ENCODE peak calls at places on chromosomes 6 and 20, in eight cellular contexts. U is heart right ventricle; D is MG63; G is hippocampal formation; K is endothelial cell; I is KG1; J is activated CD8-positive, alpha-beta memory T cell treated with anti-CD3 and anti-CD28 coated beads for 24 hours; M is GM03348. X is an unnamed sample.

GRCh38 chr6:116282698-116283097 is 3.0 kb upstream of the TSPYL1 start:
- DNase-seq in U (no peak), D (no peak), G (no peak), K (no peak), I (no peak), J (no peak), M (no peak), X (no peak)

GRCh38 chr6:34969662-34970265 is 80.7 kb downstream of the ANKS1A start:
- DNase-seq in U (no peak), D (no peak), G (no peak), K (no peak), I (no peak), J (no peak), M (no peak), X (no peak)

GRCh38 chr6:70709826-70710225 is 42.1 kb downstream of the SMAP1 start:
- DNase-seq in U (no peak), D (no peak), G (no peak), K (no peak), I (no peak), J (no peak), M (peak; percentile 34), X (no peak)

GRCh38 chr6:11848852-11849731 is 70.5 kb upstream of the ADTRP start:
- DNase-seq in U (no peak), D (peak; percentile 56), G (no peak), K (no peak), I (no peak), J (no peak), M (no peak), X (no peak)

GRCh38 chr20:25573288-25574251 is 11.8 kb downstream of the NINL start:
- DNase-seq in U (no peak), D (no peak), G (no peak), K (no peak), I (no peak), J (no peak), M (peak; percentile 37), X (no peak)

GRCh38 chr6:160069050-160069454 is 52.6 kb upstream of the SLC22A1 start:
- DNase-seq in U (no peak), D (no peak), G (no peak), K (no peak), I (no peak), J (no peak), M (no peak), X (no peak)

GRCh38 chr6:132708771-132709170 is 5.1 kb downstream of the VNN1 start:
- DNase-seq in U (no peak), D (no peak), G (no peak), K (no peak), I (no peak), J (no peak), M (no peak), X (no peak)

GRCh38 chr6:166360243-166361079 is 18.1 kb upstream of the SFT2D1 start:
- DNase-seq in U (no peak), D (no peak), G (no peak), K (no peak), I (no peak), J (no peak), M (peak; percentile 37), X (no peak)

GRCh38 chr6:134725590-134725989 is 224.3 kb downstream of the ALDH8A1 start:
- DNase-seq in U (no peak), D (no peak), G (no peak), K (no peak), I (no peak), J (no peak), M (no peak), X (no peak)

GRCh38 chr6:24910850-24911712 is 24.7 kb downstream of the RIPOR2 start:
- DNase-seq in U (peak; percentile 54), D (peak; percentile 55), G (peak; percentile 35), K (peak; percentile 36), I (no peak), J (peak; percentile 84), M (peak; percentile 73), X (peak; percentile 52)

GRCh38 chr6:137740967-137741761 is 125.9 kb upstream of the TNFAIP3 start:
- DNase-seq in U (no peak), D (no peak), G (no peak), K (no peak), I (no peak), J (no peak), M (no peak), X (no peak)

GRCh38 chr6:157804448-157805327 is 18.4 kb upstream of the SNX9 start:
- DNase-seq in U (no peak), D (peak; percentile 50), G (no peak), K (no peak), I (no peak), J (no peak), M (no peak), X (no peak)

GRCh38 chr6:163637524-163637923 is 223.0 kb downstream of the QKI start:
- DNase-seq in U (no peak), D (no peak), G (no peak), K (no peak), I (no peak), J (no peak), M (no peak), X (no peak)

GRCh38 chr20:40331699-40332098 is 357.3 kb downstream of the MAFB start:
- DNase-seq in U (no peak), D (peak; percentile 65), G (no peak), K (no peak), I (no peak), J (no peak), M (no peak), X (no peak)

GRCh38 chr20:57123139-57123903 is 143.1 kb downstream of the BMP7 start:
- DNase-seq in U (no peak), D (no peak), G (no peak), K (no peak), I (no peak), J (no peak), M (no peak), X (no peak)

GRCh38 chr6:87698618-87699017 is 3.4 kb downstream of the AKIRIN2 start:
- DNase-seq in U (no peak), D (no peak), G (peak; percentile 12), K (no peak), I (no peak), J (no peak), M (no peak), X (no peak)

GRCh38 chr6:157775376-157775775 is 47.7 kb upstream of the SNX9 start:
- DNase-seq in U (no peak), D (no peak), G (no peak), K (no peak), I (no peak), J (no peak), M (no peak), X (no peak)

GRCh38 chr20:5870462-5871021 is 79.8 kb downstream of the TRMT6 start:
- DNase-seq in U (no peak), D (no peak), G (no peak), K (no peak), I (no peak), J (no peak), M (no peak), X (no peak)

GRCh38 chr6:6920984-6921313 is 186.8 kb upstream of the RREB1 start:
- DNase-seq in U (no peak), D (no peak), G (no peak), K (no peak), I (no peak), J (no peak), M (no peak), X (peak; percentile 65)

GRCh38 chr20:24738981-24739633 is 210.0 kb upstream of the CST7 start:
- DNase-seq in U (no peak), D (no peak), G (no peak), K (no peak), I (no peak), J (peak; percentile 64), M (no peak), X (no peak)

GRCh38 chr20:51480507-51481270 is 61.8 kb downstream of the NFATC2 start:
- DNase-seq in U (no peak), D (no peak), G (no peak), K (no peak), I (no peak), J (peak; percentile 80), M (no peak), X (no peak)

GRCh38 chr6:145025488-145025887 is 709.8 kb downstream of the EPM2A start:
- DNase-seq in U (no peak), D (no peak), G (no peak), K (no peak), I (no peak), J (no peak), M (no peak), X (no peak)

GRCh38 chr6:150417899-150418824 is 49.4 kb downstream of the IYD start:
- DNase-seq in U (peak; percentile 63), D (peak; percentile 44), G (peak; percentile 88), K (peak; percentile 23), I (peak; percentile 67), J (no peak), M (peak; percentile 82), X (no peak)

GRCh38 chr6:106792536-106793236 is 163.3 kb downstream of the QRSL1 start:
- DNase-seq in U (no peak), D (no peak), G (no peak), K (no peak), I (no peak), J (no peak), M (no peak), X (no peak)

GRCh38 chr6:43541774-43542471 is 25.0 kb downstream of the POLR1C start:
- DNase-seq in U (no peak), D (no peak), G (no peak), K (no peak), I (no peak), J (no peak), M (no peak), X (no peak)

GRCh38 chr20:1033751-1034419 is 31.8 kb upstream of the RSPO4 start:
- DNase-seq in U (no peak), D (peak; percentile 1), G (no peak), K (no peak), I (peak; percentile 89), J (no peak), M (no peak), X (no peak)

GRCh38 chr6:167647333-167647732 is 179.4 kb upstream of the AFDN start:
- DNase-seq in U (no peak), D (no peak), G (no peak), K (no peak), I (no peak), J (no peak), M (no peak), X (no peak)

GRCh38 chr6:71197770-71198169 is 90.8 kb upstream of the OGFRL1 start:
- DNase-seq in U (no peak), D (no peak), G (no peak), K (no peak), I (no peak), J (no peak), M (peak; percentile 50), X (no peak)

GRCh38 chr6:1202201-1202600 is 109.7 kb upstream of the FOXQ1 start:
- DNase-seq in U (no peak), D (no peak), G (no peak), K (no peak), I (no peak), J (no peak), M (no peak), X (no peak)

GRCh38 chr6:157593596-157593995 is 212.6 kb downstream of the ZDHHC14 start:
- DNase-seq in U (no peak), D (no peak), G (no peak), K (no peak), I (no peak), J (peak; percentile 40), M (no peak), X (no peak)

GRCh38 chr20:47243003-47243402 is 113.5 kb downstream of the ZMYND8 start:
- DNase-seq in U (no peak), D (no peak), G (no peak), K (no peak), I (no peak), J (no peak), M (no peak), X (no peak)

GRCh38 chr6:37624606-37625574 is 72.8 kb downstream of the MDGA1 start:
- DNase-seq in U (peak; percentile 27), D (no peak), G (no peak), K (no peak), I (no peak), J (peak; percentile 68), M (peak; percentile 77), X (peak; percentile 78)

GRCh38 chr6:168537485-168537884 is 96.5 kb downstream of the SMOC2 start:
- DNase-seq in U (no peak), D (no peak), G (no peak), K (no peak), I (no peak), J (no peak), M (no peak), X (no peak)

GRCh38 chr6:160428069-160428430 is 79.9 kb downstream of the SLC22A3 start:
- DNase-seq in U (peak; percentile 74), D (peak; percentile 14), G (no peak), K (no peak), I (no peak), J (no peak), M (no peak), X (peak; percentile 83)

X was measured in pancreas.